ENCODE peak calls at places on chromosomes 4 and X, in four cellular contexts. O is activated CD8-positive, alpha-beta memory T cell treated with anti-CD3 and anti-CD28 coated beads, Interleukin-2, amount 50 U/mL, for 48 hours; H is head of caudate nucleus; D is hippocampal formation. S is an unnamed sample.

GRCh38 chr4:111174331-111174730 is 551.5 kb upstream of the PITX2 start:
- DNase-seq in O (no peak), H (no peak), D (no peak), S (no peak)

GRCh38 chr4:55817691-55818090 is 1.9 kb upstream of the EXOC1L start:
- DNase-seq in D (no peak), O (no peak), H (no peak), S (no peak)

GRCh38 chrX:153635788-153636668 is 11.0 kb upstream of the DUSP9 start:
- DNase-seq in H (peak), O (peak), D (no peak), S (no peak)

GRCh38 chr4:73070072-73070385 is 513 bp upstream of the COX18 start:
- DNase-seq in D (no peak), O (no peak), H (no peak), S (no peak)

GRCh38 chr4:172996571-172997216 is 171.9 kb upstream of the GALNT7 start:
- DNase-seq in D (no peak), O (no peak), H (no peak), S (no peak)

GRCh38 chrX:817759-818158 is 187.2 kb downstream of the SHOX start:
- DNase-seq in H (no peak), D (no peak), O (no peak), S (no peak)

GRCh38 chr4:106366026-106366425 is 2.6 kb downstream of the GIMD1 start:
- DNase-seq in H (no peak), D (no peak), O (no peak), S (no peak)

GRCh38 chr4:40909363-40909876 is 159.7 kb downstream of the NSUN7 start:
- DNase-seq in H (peak), O (peak), D (no peak), S (no peak)

GRCh38 chr4:48970471-48970921 is 15.6 kb upstream of the CWH43 start:
- DNase-seq in O (no peak), D (no peak), H (no peak), S (no peak)

GRCh38 chrX:73468376-73468775 is 21.5 kb downstream of the CDX4 start:
- DNase-seq in O (no peak), H (no peak), D (no peak), S (no peak)